ENCODE peak calls at places on chromosomes 7 and 10, in seven cellular contexts. S is brain microvascular endothelial cell; T is activated CD8-positive, alpha-beta T cell treated with anti-CD3 and anti-CD28 coated beads for 36 hours; P is GM03348; W is HTR-8/SVneo; F is stimulated activated CD4-positive, alpha-beta T cell treated with anti-CD3 and anti-CD28 coated beads, Interleukin-12 subunit alpha, Interleukin-12 subunit beta, amount 100 ng/mL, for 4 hours; L is tibial nerve. M is an unnamed sample.

GRCh38 chr10:78891741-78892140 is 177.0 kb upstream of the ZMIZ1 start:
- DNase-seq in S (no peak), T (no peak), P (no peak), W (no peak), F (no peak), L (no peak), M (no peak)

GRCh38 chr10:29317423-29318021 is 28.7 kb downstream of the LYZL1 start:
- DNase-seq in S (no peak), T (no peak), P (no peak), W (no peak), F (no peak), L (no peak), M (no peak)

GRCh38 chr10:47441973-47442750 is 41.8 kb downstream of the ANXA8 start:
- DNase-seq in S (no peak), T (no peak), P (no peak), W (no peak), F (no peak), L (no peak), M (no peak)

GRCh38 chr7:79520543-79520942 is 67.1 kb upstream of the MAGI2 start:
- DNase-seq in S (no peak), T (no peak), P (no peak), W (no peak), F (no peak), L (no peak), M (no peak)

GRCh38 chr10:13758302-13758701 is 171.5 kb downstream of the PRPF18 start:
- DNase-seq in S (peak; percentile 87), T (no peak), P (peak; percentile 39), W (peak; percentile 34), F (no peak), L (no peak), M (no peak)

GRCh38 chr10:99329238-99329890 is at the start of gene CNNM1:
- DNase-seq in S (no peak), T (peak; percentile 49), P (peak; percentile 62), W (peak; percentile 23), F (peak; percentile 32), L (no peak), M (no peak)

GRCh38 chr10:63430091-63430998 is 35.4 kb downstream of the JMJD1C start:
- DNase-seq in S (peak; percentile 76), T (no peak), P (peak; percentile 39), W (peak; percentile 45), F (no peak), L (no peak), M (peak; percentile 45)

GRCh38 chr7:91749418-91749817 is 131.1 kb downstream of the MTERF1 start:
- DNase-seq in S (no peak), T (no peak), P (no peak), W (no peak), F (no peak), L (no peak), M (no peak)

GRCh38 chr10:110399163-110400094 is 94.7 kb upstream of the SMNDC1 start:
- DNase-seq in S (peak; percentile 98), T (no peak), P (peak; percentile 86), W (peak; percentile 67), F (no peak), L (no peak), M (peak; percentile 99)

GRCh38 chr7:69801729-69802688 is 203.7 kb downstream of the AUTS2 start:
- DNase-seq in S (no peak), T (no peak), P (no peak), W (no peak), F (no peak), L (no peak), M (no peak)

GRCh38 chr7:130362251-130362650 is 17.6 kb downstream of the CPA5 start:
- DNase-seq in S (no peak), T (no peak), P (no peak), W (no peak), F (no peak), L (no peak), M (no peak)

GRCh38 chr7:157663061-157663863 is 326.5 kb downstream of the DNAJB6 start:
- DNase-seq in S (peak; percentile 18), T (no peak), P (no peak), W (no peak), F (no peak), L (no peak), M (no peak)

GRCh38 chr10:5659702-5660528 is 6.5 kb downstream of the ASB13 start:
- DNase-seq in S (peak; percentile 53), T (peak; percentile 40), P (peak; percentile 78), W (peak; percentile 51), F (no peak), L (peak; percentile 44), M (peak; percentile 93)

GRCh38 chr10:131222986-131223385 is 88.5 kb downstream of the TCERG1L start:
- DNase-seq in S (no peak), T (no peak), P (no peak), W (no peak), F (no peak), L (no peak), M (no peak)

GRCh38 chr7:130982160-130982638 is 248.2 kb upstream of the KLF14 start:
- DNase-seq in S (no peak), T (no peak), P (no peak), W (peak; percentile 38), F (no peak), L (no peak), M (peak; percentile 81)

GRCh38 chr10:43202224-43202656 is 64.0 kb downstream of the CSGALNACT2 start:
- DNase-seq in S (no peak), T (peak; percentile 77), P (peak; percentile 79), W (no peak), F (peak; percentile 51), L (no peak), M (no peak)

GRCh38 chr10:35470967-35471366 is 134.2 kb upstream of the GJD4 start:
- DNase-seq in S (no peak), T (no peak), P (no peak), W (no peak), F (no peak), L (no peak), M (no peak)

GRCh38 chr7:17939111-17939669 is 1.1 kb downstream of the SNX13 start:
- DNase-seq in S (peak; percentile 16), T (no peak), P (peak; percentile 61), W (peak; percentile 26), F (no peak), L (no peak), M (peak; percentile 70)